ENCODE peak calls at places on chromosomes 12 and 14, in four cellular contexts. O is colonic mucosa, R is aorta, C is neuronal stem cell. S is an unnamed sample. For H3K4me1, the result is how much of the 10 kb centered on the place peaks cover.

GRCh38 chr14:21557084-21557901 is 22.6 kb downstream of the OR10G3 start:
- DNase-seq in O (peak), R (peak), C (peak), S (peak)

GRCh38 chr14:59060841-59061240 is 127.6 kb upstream of the DAAM1 start:
- DNase-seq in O (no peak), R (no peak), C (no peak), S (no peak)

GRCh38 chr12:114438635-114439256 is 32.8 kb upstream of the TBX5 start:
- DNase-seq in O (no peak), R (no peak), C (no peak), S (no peak)

GRCh38 chr12:107459649-107460048 is 225.9 kb upstream of the PWP1 start:
- DNase-seq in O (no peak), R (no peak), C (no peak), S (no peak)

GRCh38 chr14:44531648-44532047 is 24.6 kb upstream of the FSCB start:
- DNase-seq in O (no peak), R (no peak), C (no peak), S (no peak)

GRCh38 chr14:106286697-106287290 is 760.4 kb downstream of the TMEM121 start:
- DNase-seq in O (no peak), R (no peak), C (no peak), S (no peak)

GRCh38 chr12:13196302-13196921 is at the start of gene EMP1:
- DNase-seq in O (peak), R (peak), C (no peak), S (peak)

GRCh38 chr12:82627799-82628198 is 58.9 kb upstream of the TMTC2 start:
- DNase-seq in O (no peak), R (no peak), C (no peak), S (no peak)

GRCh38 chr12:58313091-58313855 is 371.9 kb downstream of the ATP23 start:
- DNase-seq in O (no peak), R (no peak), C (no peak), S (no peak)

GRCh38 chr12:89140580-89141236 is 211.6 kb downstream of the DUSP6 start:
- DNase-seq in O (no peak), R (no peak), C (no peak), S (no peak)

GRCh38 chr12:22286569-22286968 is 47.9 kb downstream of the ST8SIA1 start:
- DNase-seq in O (no peak), R (no peak), C (no peak), S (no peak)
- H3K4me1 ChIP-seq in O (under half), R (under half), C (under half), S (under half)

GRCh38 chr12:81081726-81082125 is 3.8 kb downstream of the ACSS3 start:
- DNase-seq in O (no peak), R (no peak), C (no peak), S (no peak)
- H3K4me1 ChIP-seq in O (under half), R (under half), C (under half), S (under half)

DNA sequence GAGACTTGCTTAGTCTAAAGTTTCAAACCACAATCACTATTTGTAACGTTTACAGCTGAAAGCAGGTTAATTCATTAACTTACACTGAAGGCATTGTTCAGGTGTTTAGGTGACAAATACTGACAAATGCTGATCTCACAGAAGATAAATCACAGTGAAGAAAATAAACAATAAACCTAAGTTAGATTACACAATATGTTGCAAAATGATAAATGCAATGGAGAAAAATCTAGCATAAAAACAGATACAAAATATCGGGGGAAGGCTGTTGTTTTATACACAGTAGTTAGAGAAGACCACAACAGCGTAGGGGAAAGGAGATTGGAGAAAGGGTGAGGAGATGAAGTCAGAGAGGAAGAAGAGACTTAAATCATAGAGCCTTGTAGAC is 3.0 kb downstream of the SCAF11 start:
- DNase-seq in O (no peak), R (no peak), C (no peak), S (no peak)
- H3K4me1 ChIP-seq in O (under half), R (under half), C (under half), S (under half)

GRCh38 chr12:53472183-53472582 is 20.3 kb downstream of the PCBP2 start:
- DNase-seq in O (no peak), R (no peak), C (no peak), S (no peak)
- H3K4me1 ChIP-seq in O (under half), R (under half), C (under half), S (under half)

DNA sequence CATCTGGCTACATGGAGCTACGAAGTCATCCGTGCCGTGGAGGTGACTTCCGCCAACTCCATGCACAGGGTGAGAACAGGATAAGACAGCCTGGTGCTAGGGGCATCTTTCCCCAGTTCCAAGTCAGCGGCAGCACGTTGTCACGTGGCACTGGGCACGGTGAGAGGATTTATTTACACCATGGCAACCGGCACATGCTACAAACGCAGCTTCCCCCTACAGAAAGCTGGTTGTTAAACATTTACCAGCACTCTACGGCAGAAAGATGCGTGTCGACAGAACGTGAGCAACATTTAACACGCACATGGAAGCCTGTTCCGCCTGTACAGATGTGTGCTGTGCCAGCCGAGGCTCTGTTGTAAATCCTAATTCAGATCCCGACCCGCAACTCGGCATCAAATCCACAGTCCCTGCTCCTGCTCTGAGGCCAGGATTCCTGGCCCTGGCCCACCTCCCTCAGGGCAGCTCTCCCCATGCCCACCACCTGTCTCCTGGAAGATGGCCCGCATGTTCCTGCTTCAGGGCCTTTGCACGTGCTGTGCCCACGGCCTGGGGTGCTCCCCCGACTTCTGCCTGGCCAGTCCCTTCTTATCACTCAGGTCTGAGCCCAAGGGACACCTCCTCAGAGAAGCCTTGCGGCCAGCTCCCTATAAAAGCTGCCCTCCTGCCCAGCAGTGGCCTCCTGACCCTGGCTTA is 114.1 kb downstream of the RFLNA start:
- DNase-seq in O (peak), R (no peak), C (no peak), S (no peak)
- H3K4me1 ChIP-seq in O (under half), R (under half), C (under half), S (under half)

GRCh38 chr12:112107728-112108447 is 695 bp downstream of the NAA25 start:
- DNase-seq in O (peak), R (no peak), C (no peak), S (peak)

GRCh38 chr12:112116232-112117060 is 7.9 kb upstream of the NAA25 start:
- DNase-seq in O (peak), R (peak), C (peak), S (peak)

GRCh38 chr12:112115259-112116045 is 6.9 kb upstream of the NAA25 start:
- DNase-seq in O (no peak), R (no peak), C (no peak), S (no peak)

GRCh38 chr12:112111931-112112330 is 3.3 kb upstream of the NAA25 start:
- DNase-seq in O (no peak), R (no peak), C (no peak), S (no peak)

GRCh38 chr12:112112423-112113132 is 4.0 kb upstream of the NAA25 start:
- DNase-seq in O (no peak), R (no peak), C (no peak), S (peak)
- H3K4me1 ChIP-seq in O (under half), R (under half), C (under half), S (under half)

GRCh38 chr12:52235822-52236291 is 2.8 kb downstream of the KRT7 start:
- DNase-seq in O (peak), R (no peak), C (no peak), S (peak)

GRCh38 chr12:52238916-52239649 is 6.0 kb downstream of the KRT7 start:
- DNase-seq in O (no peak), R (no peak), C (no peak), S (no peak)

GRCh38 chr12:52239767-52240166 is 6.7 kb downstream of the KRT7 start:
- DNase-seq in O (no peak), R (no peak), C (no peak), S (no peak)

GRCh38 chr12:52236386-52237050 is 3.5 kb downstream of the KRT7 start:
- DNase-seq in O (no peak), R (no peak), C (no peak), S (no peak)

DNA sequence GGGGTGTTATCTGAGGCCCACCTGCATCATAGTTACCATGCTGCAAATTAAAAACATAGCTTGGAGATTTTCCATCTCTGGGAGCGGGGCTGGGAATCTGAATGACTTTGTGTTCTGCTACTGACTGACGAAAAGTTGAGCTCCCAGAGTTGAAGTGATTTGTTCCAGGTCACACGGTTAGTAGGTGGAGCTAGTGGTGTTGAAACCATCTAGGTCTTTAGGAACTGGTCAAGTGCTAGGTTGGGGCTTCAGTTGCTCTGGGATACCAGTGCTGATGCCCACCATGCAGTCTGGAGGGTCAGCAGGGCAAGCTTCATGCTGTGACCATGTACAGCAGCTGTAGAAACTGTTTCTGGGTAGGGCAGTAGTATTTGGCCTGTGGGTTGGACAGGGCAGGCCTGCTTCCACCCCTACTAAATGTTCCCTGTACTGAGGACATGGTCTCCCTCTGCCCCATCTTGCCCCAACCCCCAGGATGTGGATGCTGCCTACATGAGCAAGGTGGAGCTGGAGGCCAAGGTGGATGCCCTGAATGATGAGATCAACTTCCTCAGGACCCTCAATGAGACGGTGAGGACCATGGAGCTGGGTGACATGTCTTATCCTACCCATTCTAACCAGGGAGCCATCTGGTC is 5.3 kb downstream of the KRT7 start:
- DNase-seq in O (no peak), R (no peak), C (no peak), S (no peak)
- H3K4me1 ChIP-seq in O (under half), R (under half), C (under half), S (under half)

DNA sequence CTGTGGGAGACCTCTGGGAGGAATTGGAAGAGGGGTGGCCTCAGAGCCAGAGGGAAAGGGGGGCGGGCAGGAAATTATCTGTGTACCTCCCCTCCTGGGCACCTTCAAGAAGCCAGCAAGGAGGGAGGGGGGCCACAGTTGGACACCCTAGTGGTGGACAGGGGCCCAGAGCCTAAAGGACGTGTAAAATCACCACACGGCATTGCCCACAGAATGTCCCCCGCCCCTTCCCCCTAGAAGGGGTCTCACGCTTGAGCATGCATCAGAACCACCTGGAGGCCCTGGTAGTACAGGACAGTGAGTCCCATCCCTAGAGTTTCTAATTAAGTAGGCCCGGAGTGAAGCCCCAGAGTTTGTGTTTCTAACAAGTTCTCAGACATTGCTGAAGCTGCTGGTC is 8.2 kb downstream of the ENDOU start:
- DNase-seq in O (peak), R (no peak), C (no peak), S (no peak)
- H3K4me1 ChIP-seq in O (under half), R (under half), C (under half), S (under half)

DNA sequence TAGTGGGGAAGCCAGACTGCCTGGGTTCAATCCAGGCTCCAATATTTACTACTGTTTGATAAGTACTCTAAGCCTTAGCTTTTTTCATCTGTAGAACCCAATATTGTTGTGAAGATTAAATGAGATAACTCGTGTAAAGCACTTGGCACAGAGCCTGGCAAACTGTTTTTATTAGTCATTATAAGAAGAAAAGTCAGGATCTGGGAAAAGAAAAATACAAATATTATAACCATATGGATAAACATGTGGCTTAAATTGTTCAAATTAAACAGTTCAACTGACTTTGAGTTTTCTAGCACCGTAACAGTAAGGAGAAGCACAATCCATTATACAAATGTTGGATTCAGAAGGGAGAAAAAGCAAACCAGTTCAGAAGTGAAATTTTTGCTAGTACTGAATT is 22.0 kb upstream of the CDK17 start:
- DNase-seq in O (no peak), R (no peak), C (no peak), S (no peak)
- H3K4me1 ChIP-seq in O (under half), R (under half), C (under half), S (under half)

GRCh38 chr12:121132601-121133481 is at the start of gene P2RX7:
- DNase-seq in O (peak), R (peak), C (no peak), S (peak)
- H3K4me1 ChIP-seq in O (under half), R (under half), C (under half), S (under half)